ENCODE peak calls at places on chromosomes 11 and 22, in six cellular contexts. R is cardiac fibroblast; N is HCT116; Q is CD8-positive, alpha-beta memory T cell; U is heart left ventricle; F is foreskin fibroblast. A is an unnamed sample.

GRCh38 chr11:63907808-63908530 is 9.0 kb downstream of the RCOR2 start:
- DNase-seq in R (no peak), N (no peak), Q (no peak), U (no peak), F (no peak), A (no peak)

GRCh38 chr11:32963721-32964120 is 52.0 kb upstream of the DEPDC7 start:
- DNase-seq in R (no peak), N (no peak), Q (no peak), U (no peak), F (no peak), A (no peak)

GRCh38 chr11:75432911-75433321 is at the start of gene KLHL35:
- DNase-seq in R (no peak), N (no peak), Q (no peak), U (no peak), F (no peak), A (no peak)

GRCh38 chr22:21764038-21764804 is 28.6 kb upstream of the YPEL1 start:
- DNase-seq in R (no peak), N (no peak), Q (no peak), U (no peak), F (no peak), A (no peak)

GRCh38 chr11:35654711-35655110 is 7.9 kb upstream of the TRIM44 start:
- DNase-seq in R (no peak), N (no peak), Q (no peak), U (no peak), F (no peak), A (no peak)

GRCh38 chr11:61869636-61870428 is 21.5 kb downstream of the FADS3 start:
- DNase-seq in R (peak), N (no peak), Q (no peak), U (no peak), F (no peak), A (no peak)

GRCh38 chr22:31683181-31684105 is 21.4 kb upstream of the PISD start:
- DNase-seq in R (no peak), N (no peak), Q (no peak), U (no peak), F (peak), A (no peak)

GRCh38 chr22:23215294-23216204 is 35.2 kb downstream of the BCR start:
- DNase-seq in R (no peak), N (no peak), Q (no peak), U (no peak), F (peak), A (no peak)

GRCh38 chr11:15123849-15124248 is 9.1 kb downstream of the INSC start:
- DNase-seq in R (peak), N (peak), Q (no peak), U (no peak), F (peak), A (no peak)

GRCh38 chr11:83306385-83307080 is 20.4 kb upstream of the CCDC90B start:
- DNase-seq in R (no peak), N (no peak), Q (no peak), U (no peak), F (no peak), A (no peak)

GRCh38 chr11:2899080-2899783 is 13.7 kb upstream of the CDKN1C start:
- DNase-seq in R (no peak), N (no peak), Q (no peak), U (no peak), F (no peak), A (no peak)

GRCh38 chr11:38723361-38723760 is 2125.3 kb upstream of the RAG2 start:
- DNase-seq in R (no peak), N (no peak), Q (no peak), U (no peak), F (no peak), A (no peak)

GRCh38 chr22:36971726-36972125 is 47.5 kb downstream of the TST start:
- DNase-seq in R (no peak), N (no peak), Q (no peak), U (no peak), F (no peak), A (no peak)

GRCh38 chr22:28424427-28425080 is 255.1 kb downstream of the TTC28 start:
- DNase-seq in R (peak), N (no peak), Q (no peak), U (no peak), F (peak), A (no peak)

GRCh38 chr11:33449798-33450197 is 192.6 kb downstream of the HIPK3 start:
- DNase-seq in R (peak), N (no peak), Q (no peak), U (no peak), F (peak), A (no peak)

GRCh38 chr11:120306519-120307242 is 18.4 kb upstream of the TLCD5 start:
- DNase-seq in R (peak), N (peak), Q (no peak), U (peak), F (peak), A (no peak)

GRCh38 chr22:27995801-27996528 is 76.9 kb upstream of the PITPNB start:
- DNase-seq in R (no peak), N (no peak), Q (no peak), U (peak), F (no peak), A (no peak)

GRCh38 chr11:94774345-94774744 is 6.2 kb downstream of the AMOTL1 start:
- DNase-seq in R (no peak), N (no peak), Q (no peak), U (no peak), F (peak), A (no peak)

GRCh38 chr22:46897246-46897623 is 134.8 kb downstream of the TBC1D22A start:
- DNase-seq in R (no peak), N (no peak), Q (no peak), U (no peak), F (no peak), A (no peak)

GRCh38 chr22:36384766-36385400 is 2.9 kb downstream of the MYH9 start:
- DNase-seq in R (peak), N (no peak), Q (no peak), U (no peak), F (peak), A (peak)

GRCh38 chr11:58495906-58496305 is 12.0 kb downstream of the OR5B21 start:
- DNase-seq in R (no peak), N (no peak), Q (no peak), U (no peak), F (no peak), A (no peak)

GRCh38 chr11:17014321-17014773 is at the start of gene PLEKHA7:
- DNase-seq in R (no peak), N (no peak), Q (no peak), U (no peak), F (no peak), A (no peak)

GRCh38 chr11:80495116-80495515 is 1054.3 kb upstream of the TENM4 start:
- DNase-seq in R (no peak), N (no peak), Q (no peak), U (no peak), F (no peak), A (no peak)

GRCh38 chr11:1873048-1873812 is 18.5 kb downstream of the PRR33 start:
- DNase-seq in R (peak), N (no peak), Q (no peak), U (peak), F (peak), A (no peak)

GRCh38 chr11:16941935-16942334 is 72.3 kb downstream of the PLEKHA7 start:
- DNase-seq in R (no peak), N (no peak), Q (no peak), U (no peak), F (no peak), A (no peak)

GRCh38 chr22:35986085-35986484 is 42.5 kb downstream of the RBFOX2 start:
- DNase-seq in R (peak), N (no peak), Q (no peak), U (no peak), F (peak), A (no peak)

GRCh38 chr11:64659417-64660144 is 63.4 kb downstream of the NRXN2 start:
- DNase-seq in R (peak), N (peak), Q (no peak), U (no peak), F (peak), A (no peak)

GRCh38 chr11:46273511-46274205 is 3.8 kb upstream of the CREB3L1 start:
- DNase-seq in R (peak), N (no peak), Q (no peak), U (no peak), F (peak), A (no peak)

GRCh38 chr11:18727499-18728236 is 1.7 kb upstream of the IGSF22 start:
- DNase-seq in R (peak), N (peak), Q (peak), U (no peak), F (peak), A (peak)

GRCh38 chr11:31649567-31649966 is 140.0 kb downstream of the ELP4 start:
- DNase-seq in R (no peak), N (no peak), Q (no peak), U (no peak), F (no peak), A (no peak)

GRCh38 chr11:32500001-32500400 is 64.7 kb upstream of the WT1 start:
- DNase-seq in R (no peak), N (no peak), Q (no peak), U (no peak), F (no peak), A (no peak)

GRCh38 chr11:74992852-74993251 is 4.1 kb downstream of the NEU3 start:
- DNase-seq in R (no peak), N (no peak), Q (no peak), U (no peak), F (no peak), A (no peak)

GRCh38 chr22:23903328-23903971 is 9.3 kb downstream of the MIF start:
- DNase-seq in R (no peak), N (no peak), Q (no peak), U (no peak), F (peak), A (no peak)

GRCh38 chr22:39897841-39898240 is 3.0 kb upstream of the GRAP2 start:
- DNase-seq in R (no peak), N (no peak), Q (no peak), U (no peak), F (no peak), A (no peak)

GRCh38 chr22:39896313-39896996 is 2.9 kb upstream of the ENTHD1 start:
- DNase-seq in R (no peak), N (no peak), Q (no peak), U (no peak), F (no peak), A (no peak)

GRCh38 chr22:39901519-39902146 is 749 bp downstream of the GRAP2 start:
- DNase-seq in R (no peak), N (no peak), Q (no peak), U (no peak), F (no peak), A (no peak)

GRCh38 chr22:39898997-39899396 is 1.9 kb upstream of the GRAP2 start:
- DNase-seq in R (no peak), N (no peak), Q (no peak), U (no peak), F (no peak), A (no peak)

DNA sequence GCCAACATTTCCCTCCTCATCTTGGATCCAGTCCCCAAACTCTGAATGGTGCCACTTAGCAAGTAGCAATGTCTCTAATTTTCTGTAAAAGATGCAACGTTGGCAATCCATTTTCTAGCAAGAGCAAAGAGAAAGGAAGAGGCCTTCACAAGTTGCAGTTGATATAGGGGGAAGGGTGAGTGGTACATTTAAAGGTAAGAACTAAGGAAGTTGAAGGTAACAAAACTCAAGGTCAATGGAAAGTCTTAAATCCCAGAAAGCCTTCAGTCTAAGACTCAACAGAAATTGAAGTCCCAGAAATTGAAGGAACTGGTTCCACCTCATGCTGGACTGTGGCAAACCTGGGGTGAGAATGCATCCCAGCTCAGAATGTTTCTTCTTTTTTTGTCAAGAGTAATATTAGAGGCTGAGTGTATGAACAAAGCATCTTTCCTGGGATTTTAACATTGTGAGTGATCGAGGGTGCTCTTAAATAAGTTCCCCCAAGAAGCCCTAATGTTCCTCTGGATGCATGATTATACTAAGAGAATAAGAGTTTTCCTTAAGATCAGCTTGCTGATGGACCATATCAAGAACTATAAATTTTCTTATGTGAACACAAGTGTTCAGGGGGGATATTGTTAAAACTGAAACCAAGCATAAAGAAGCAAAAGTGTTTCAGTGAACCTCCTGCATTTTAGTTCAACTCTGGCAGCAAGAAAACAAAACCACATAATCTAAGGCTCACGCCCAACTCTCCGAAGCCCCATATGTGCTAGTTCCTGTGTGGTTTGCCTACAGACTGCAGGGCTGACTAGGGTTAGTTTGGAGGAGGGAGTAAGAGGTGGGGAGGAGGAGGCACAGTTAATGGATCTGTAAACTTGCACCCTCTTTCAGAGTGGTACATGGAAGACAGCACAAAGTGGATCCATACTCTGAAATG is at the start of gene GRAP2:
- DNase-seq in R (no peak), N (no peak), Q (peak), U (no peak), F (no peak), A (peak)
- H3K4me3 ChIP-seq in R (no peak), N (no peak), Q (peak), U (peak), F (no peak), A (peak)

DNA sequence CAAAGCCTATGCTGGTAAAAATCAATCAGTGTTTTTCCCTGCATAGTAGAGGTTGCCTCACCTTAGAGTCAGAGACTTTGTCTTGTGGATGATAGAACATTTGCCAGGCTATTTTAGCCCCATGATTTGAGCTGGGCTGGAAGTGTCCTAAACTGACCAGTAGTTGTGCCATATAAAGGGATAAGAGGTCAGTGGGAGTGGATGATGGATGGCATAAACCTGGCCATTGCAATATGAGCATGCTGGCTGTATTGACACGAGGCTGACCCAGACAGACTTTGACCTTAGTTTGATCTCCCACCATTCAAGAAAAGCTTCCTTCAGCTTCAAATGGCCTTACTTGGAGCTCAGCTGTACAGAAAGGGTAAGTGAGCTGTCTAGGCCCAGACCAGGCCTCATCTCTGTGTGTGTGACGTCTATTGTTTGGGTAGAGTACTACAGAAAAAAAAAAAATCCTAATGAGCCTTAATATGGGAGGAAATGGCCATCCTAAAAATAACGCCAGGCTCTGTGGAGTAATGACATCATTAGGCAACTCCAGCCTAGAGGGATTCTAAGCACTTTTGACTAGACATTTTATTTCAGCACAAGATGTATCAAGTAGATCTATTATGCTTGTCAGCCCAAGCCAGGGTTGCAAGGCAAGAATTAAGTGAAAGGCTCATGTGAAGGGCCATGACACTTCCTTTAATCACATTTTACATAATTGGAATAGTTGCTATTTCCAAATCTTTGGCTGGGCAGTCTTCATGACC is 51.3 kb upstream of the CADM1 start:
- DNase-seq in R (no peak), N (no peak), Q (no peak), U (no peak), F (no peak), A (no peak)
- H3K4me3 ChIP-seq in R (no peak), N (no peak), Q (no peak), U (no peak), F (no peak), A (no peak)

GRCh38 chr11:706439-706956 is 467 bp downstream of the EPS8L2 start:
- DNase-seq in R (peak), N (no peak), Q (no peak), U (no peak), F (peak), A (no peak)

GRCh38 chr11:704799-705645 is 1.0 kb upstream of the EPS8L2 start:
- DNase-seq in R (no peak), N (no peak), Q (no peak), U (no peak), F (no peak), A (no peak)

GRCh38 chr11:704189-704798 is 1.7 kb upstream of the EPS8L2 start:
- DNase-seq in R (no peak), N (no peak), Q (no peak), U (no peak), F (no peak), A (no peak)

GRCh38 chr11:706957-707816 is 1.2 kb downstream of the EPS8L2 start:
- DNase-seq in R (peak), N (no peak), Q (no peak), U (no peak), F (peak), A (no peak)

GRCh38 chr11:705646-706438 is at the start of gene EPS8L2:
- DNase-seq in R (no peak), N (no peak), Q (no peak), U (no peak), F (peak), A (no peak)
- H3K4me3 ChIP-seq in R (peak), N (peak), Q (no peak), U (peak), F (peak), A (no peak)

GRCh38 chr11:66233301-66233700 is 35.1 kb upstream of the RAB1B start:
- DNase-seq in R (no peak), N (no peak), Q (no peak), U (no peak), F (no peak), A (no peak)
- H3K4me3 ChIP-seq in R (no peak), N (no peak), Q (no peak), U (no peak), F (no peak), A (no peak)

GRCh38 chr11:21814169-21814568 is 378.7 kb upstream of the ANO5 start:
- DNase-seq in R (peak), N (no peak), Q (no peak), U (no peak), F (no peak), A (no peak)
- H3K4me3 ChIP-seq in R (no peak), N (no peak), Q (no peak), U (no peak), F (no peak), A (no peak)

GRCh38 chr22:41939981-41940852 is 6.7 kb downstream of the CENPM start:
- DNase-seq in R (no peak), N (no peak), Q (peak), U (no peak), F (no peak), A (peak)

GRCh38 chr22:41936894-41937169 is 10.1 kb downstream of the CENPM start:
- DNase-seq in R (no peak), N (no peak), Q (no peak), U (no peak), F (no peak), A (no peak)

GRCh38 chr22:41946360-41947180 is at the start of gene CENPM:
- DNase-seq in R (peak), N (peak), Q (peak), U (peak), F (peak), A (peak)

GRCh38 chr22:41943661-41944209 is 3.2 kb downstream of the CENPM start:
- DNase-seq in R (peak), N (no peak), Q (no peak), U (no peak), F (peak), A (no peak)

DNA sequence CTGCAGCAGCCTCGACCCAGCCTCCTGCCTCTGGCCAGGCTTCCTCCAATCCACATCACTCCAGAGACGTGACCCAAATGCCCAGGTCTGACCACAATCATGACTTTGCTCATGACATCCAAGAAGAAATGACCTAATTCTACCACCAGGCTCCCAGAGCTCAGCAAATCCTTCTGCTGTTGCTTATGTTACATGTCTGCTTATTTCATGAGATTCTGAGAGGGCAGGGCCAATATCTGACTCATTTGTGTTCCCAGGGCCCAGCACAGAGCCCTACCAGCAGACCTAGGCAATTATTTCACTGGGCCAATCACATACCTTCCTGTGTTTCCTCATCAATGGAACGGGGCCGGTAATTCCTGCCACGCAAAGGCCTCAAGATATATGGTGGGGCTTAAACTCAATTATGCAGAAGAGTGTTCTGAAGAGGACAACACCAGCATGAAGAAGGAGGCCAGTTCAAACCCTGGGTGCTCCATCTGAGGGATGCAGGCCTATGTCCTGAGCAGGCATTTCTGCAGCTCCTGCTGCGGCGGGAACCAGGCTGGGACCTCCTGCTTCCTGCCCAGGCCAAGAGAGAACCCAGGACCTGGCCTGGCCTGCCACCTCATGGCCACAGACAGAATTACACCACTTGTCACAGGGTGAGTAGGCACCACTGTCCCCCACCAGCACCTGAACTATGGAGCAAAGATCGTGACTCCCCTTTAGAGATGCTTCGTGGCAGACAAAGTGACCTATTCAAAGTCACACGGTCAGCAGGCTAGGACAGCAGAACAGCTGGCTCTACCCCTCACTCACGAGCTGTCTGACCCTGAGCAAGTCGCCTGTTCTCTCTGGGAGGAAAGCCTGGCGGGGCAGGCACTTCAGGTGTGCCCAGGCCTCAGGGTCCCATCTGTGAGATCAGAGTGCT is 5.8 kb downstream of the CENPM start:
- DNase-seq in R (peak), N (no peak), Q (peak), U (peak), F (peak), A (peak)
- H3K4me3 ChIP-seq in R (no peak), N (no peak), Q (peak), U (no peak), F (no peak), A (no peak)

A was measured in CD4-positive, alpha-beta memory T cell.